ENCODE peak calls at places on chromosome 17, in six cellular contexts. One of them, this sample, is unnamed.

GRCh38 chr17:66952031-66952524 is 12.4 kb upstream of the CACNG4 start:
- DNase-seq in heart left ventricle: no peak
- DNase-seq in HL-60: no peak
- DNase-seq in LNCaP clone FGC: peak
- DNase-seq in coronary artery: no peak
- DNase-seq in prostate gland: peak
- DNase-seq in this sample: no peak

GRCh38 chr17:17403899-17404576 is 72.8 kb upstream of the MED9 start:
- DNase-seq in heart left ventricle: no peak
- DNase-seq in HL-60: peak
- DNase-seq in LNCaP clone FGC: no peak
- DNase-seq in coronary artery: no peak
- DNase-seq in prostate gland: no peak
- DNase-seq in this sample: no peak

GRCh38 chr17:78559749-78560368 is 17.3 kb downstream of the DNAH17 start:
- DNase-seq in heart left ventricle: no peak
- DNase-seq in HL-60: no peak
- DNase-seq in LNCaP clone FGC: no peak
- DNase-seq in coronary artery: no peak
- DNase-seq in prostate gland: no peak
- DNase-seq in this sample: no peak

GRCh38 chr17:19421926-19422325 is 10.9 kb downstream of the RNF112 start:
- DNase-seq in heart left ventricle: no peak
- DNase-seq in HL-60: no peak
- DNase-seq in LNCaP clone FGC: no peak
- DNase-seq in coronary artery: no peak
- DNase-seq in prostate gland: no peak
- DNase-seq in this sample: no peak

GRCh38 chr17:57755479-57756070 is 10.5 kb upstream of the CCDC182 start:
- DNase-seq in heart left ventricle: no peak
- DNase-seq in HL-60: no peak
- DNase-seq in LNCaP clone FGC: no peak
- DNase-seq in coronary artery: no peak
- DNase-seq in prostate gland: no peak
- DNase-seq in this sample: no peak

GRCh38 chr17:52737071-52737470 is 578.6 kb upstream of the CA10 start:
- DNase-seq in heart left ventricle: no peak
- DNase-seq in HL-60: no peak
- DNase-seq in LNCaP clone FGC: no peak
- DNase-seq in coronary artery: no peak
- DNase-seq in prostate gland: no peak
- DNase-seq in this sample: no peak

GRCh38 chr17:14762736-14763479 is 462.0 kb downstream of the HS3ST3B1 start:
- DNase-seq in heart left ventricle: no peak
- DNase-seq in HL-60: no peak
- DNase-seq in LNCaP clone FGC: no peak
- DNase-seq in coronary artery: no peak
- DNase-seq in prostate gland: no peak
- DNase-seq in this sample: no peak

GRCh38 chr17:68101992-68102758 is 66.6 kb downstream of the KPNA2 start:
- DNase-seq in heart left ventricle: no peak
- DNase-seq in HL-60: no peak
- DNase-seq in LNCaP clone FGC: no peak
- DNase-seq in coronary artery: no peak
- DNase-seq in prostate gland: peak
- DNase-seq in this sample: peak

GRCh38 chr17:40547079-40547784 is 18.0 kb downstream of the CCR7 start:
- DNase-seq in heart left ventricle: peak
- DNase-seq in HL-60: peak
- DNase-seq in LNCaP clone FGC: no peak
- DNase-seq in coronary artery: peak
- DNase-seq in prostate gland: peak
- DNase-seq in this sample: peak

GRCh38 chr17:78010759-78011158 is 52.3 kb downstream of the TNRC6C start:
- DNase-seq in heart left ventricle: no peak
- DNase-seq in HL-60: no peak
- DNase-seq in LNCaP clone FGC: no peak
- DNase-seq in coronary artery: no peak
- DNase-seq in prostate gland: no peak
- DNase-seq in this sample: no peak

GRCh38 chr17:4548721-4549531 is 6.3 kb downstream of the MYBBP1A start:
- DNase-seq in heart left ventricle: peak
- DNase-seq in HL-60: no peak
- DNase-seq in LNCaP clone FGC: no peak
- DNase-seq in coronary artery: no peak
- DNase-seq in prostate gland: no peak
- DNase-seq in this sample: no peak

GRCh38 chr17:4549781-4550533 is 5.2 kb downstream of the MYBBP1A start:
- DNase-seq in heart left ventricle: peak
- DNase-seq in HL-60: no peak
- DNase-seq in LNCaP clone FGC: no peak
- DNase-seq in coronary artery: no peak
- DNase-seq in prostate gland: no peak
- DNase-seq in this sample: no peak

GRCh38 chr17:4551796-4552525 is 3.2 kb downstream of the MYBBP1A start:
- DNase-seq in heart left ventricle: no peak
- DNase-seq in HL-60: no peak
- DNase-seq in LNCaP clone FGC: no peak
- DNase-seq in coronary artery: no peak
- DNase-seq in prostate gland: no peak
- DNase-seq in this sample: no peak

GRCh38 chr17:4550534-4551039 is 4.6 kb downstream of the MYBBP1A start:
- DNase-seq in heart left ventricle: no peak
- DNase-seq in HL-60: no peak
- DNase-seq in LNCaP clone FGC: no peak
- DNase-seq in coronary artery: no peak
- DNase-seq in prostate gland: no peak
- DNase-seq in this sample: no peak

GRCh38 chr17:4551141-4551540 is 4.0 kb downstream of the MYBBP1A start:
- DNase-seq in heart left ventricle: no peak
- DNase-seq in HL-60: peak
- DNase-seq in LNCaP clone FGC: no peak
- DNase-seq in coronary artery: no peak
- DNase-seq in prostate gland: no peak
- DNase-seq in this sample: no peak
- TF ChIP-seq CTCF in heart left ventricle: no peak
- TF ChIP-seq CTCF in HL-60: no peak
- TF ChIP-seq CTCF in LNCaP clone FGC: no peak
- TF ChIP-seq CTCF in coronary artery: no peak
- TF ChIP-seq CTCF in prostate gland: no peak
- TF ChIP-seq CTCF in this sample: no peak

GRCh38 chr17:61562287-61562686 is 28.7 kb downstream of the NACA2 start:
- DNase-seq in heart left ventricle: no peak
- DNase-seq in HL-60: no peak
- DNase-seq in LNCaP clone FGC: no peak
- DNase-seq in coronary artery: no peak
- DNase-seq in prostate gland: no peak
- DNase-seq in this sample: no peak
- H3K4me3 ChIP-seq in heart left ventricle: no peak
- H3K4me3 ChIP-seq in HL-60: no peak
- H3K4me3 ChIP-seq in LNCaP clone FGC: no peak
- H3K4me3 ChIP-seq in coronary artery: no peak
- H3K4me3 ChIP-seq in prostate gland: no peak
- H3K4me3 ChIP-seq in this sample: no peak

GRCh38 chr17:48107137-48108055 is at the start of gene SNX11:
- DNase-seq in heart left ventricle: peak
- DNase-seq in HL-60: peak
- DNase-seq in LNCaP clone FGC: peak
- DNase-seq in coronary artery: peak
- DNase-seq in prostate gland: peak
- DNase-seq in this sample: peak
- TF ChIP-seq CTCF in heart left ventricle: no peak
- TF ChIP-seq CTCF in HL-60: no peak
- TF ChIP-seq CTCF in LNCaP clone FGC: peak
- TF ChIP-seq CTCF in coronary artery: no peak
- TF ChIP-seq CTCF in prostate gland: no peak
- TF ChIP-seq CTCF in this sample: no peak

GRCh38 chr17:10247806-10248334 is 49.5 kb upstream of the GAS7 start:
- DNase-seq in heart left ventricle: no peak
- DNase-seq in HL-60: no peak
- DNase-seq in LNCaP clone FGC: no peak
- DNase-seq in coronary artery: no peak
- DNase-seq in prostate gland: no peak
- DNase-seq in this sample: no peak
- H3K4me3 ChIP-seq in heart left ventricle: no peak
- H3K4me3 ChIP-seq in HL-60: no peak
- H3K4me3 ChIP-seq in LNCaP clone FGC: no peak
- H3K4me3 ChIP-seq in coronary artery: no peak
- H3K4me3 ChIP-seq in prostate gland: no peak
- H3K4me3 ChIP-seq in this sample: no peak

GRCh38 chr17:75265614-75266314 is 4.1 kb downstream of the MRPS7 start:
- DNase-seq in heart left ventricle: no peak
- DNase-seq in HL-60: peak
- DNase-seq in LNCaP clone FGC: no peak
- DNase-seq in coronary artery: no peak
- DNase-seq in prostate gland: no peak
- DNase-seq in this sample: no peak

GRCh38 chr17:75267146-75267402 is 4.0 kb downstream of the MIF4GD start:
- DNase-seq in heart left ventricle: no peak
- DNase-seq in HL-60: peak
- DNase-seq in LNCaP clone FGC: no peak
- DNase-seq in coronary artery: no peak
- DNase-seq in prostate gland: no peak
- DNase-seq in this sample: no peak

GRCh38 chr17:75268931-75269330 is 2.1 kb downstream of the MIF4GD start:
- DNase-seq in heart left ventricle: no peak
- DNase-seq in HL-60: no peak
- DNase-seq in LNCaP clone FGC: no peak
- DNase-seq in coronary artery: no peak
- DNase-seq in prostate gland: no peak
- DNase-seq in this sample: no peak

GRCh38 chr17:75266315-75267145 is 4.5 kb downstream of the MIF4GD start:
- DNase-seq in heart left ventricle: no peak
- DNase-seq in HL-60: peak
- DNase-seq in LNCaP clone FGC: no peak
- DNase-seq in coronary artery: no peak
- DNase-seq in prostate gland: no peak
- DNase-seq in this sample: no peak

GRCh38 chr17:75267403-75268232 is 3.4 kb downstream of the MIF4GD start:
- DNase-seq in heart left ventricle: no peak
- DNase-seq in HL-60: peak
- DNase-seq in LNCaP clone FGC: no peak
- DNase-seq in coronary artery: no peak
- DNase-seq in prostate gland: no peak
- DNase-seq in this sample: peak
- TF ChIP-seq CTCF in heart left ventricle: no peak
- TF ChIP-seq CTCF in HL-60: no peak
- TF ChIP-seq CTCF in LNCaP clone FGC: no peak
- TF ChIP-seq CTCF in coronary artery: no peak
- TF ChIP-seq CTCF in prostate gland: no peak
- TF ChIP-seq CTCF in this sample: peak

This sample was measured in GM12865.